ENCODE peak calls at places on chromosomes 6 and 20, in six cellular contexts. P is GM12878, D is IMR-90, G is A549, I is OCI-LY7, S is HCT116. N is an unnamed sample. For H3K4me1, the result is how much of the 10 kb centered on the place peaks cover.

GRCh38 chr6:83536034-83536646 is 23.8 kb downstream of the PRSS35 start:
- DNase-seq in I (peak), S (peak), G (peak), P (peak), D (peak), N (peak)

GRCh38 chr6:44667668-44668390 is 280.3 kb downstream of the CDC5L start:
- DNase-seq in G (peak), P (no peak), I (peak), D (no peak), S (peak), N (peak)

GRCh38 chr6:13044390-13044789 is 283.9 kb downstream of the TBC1D7 start:
- DNase-seq in D (no peak), P (no peak), G (peak), I (peak), S (peak), N (no peak)

GRCh38 chr6:583116-583515 is 73.8 kb downstream of the HUS1B start:
- DNase-seq in S (no peak), I (no peak), G (no peak), D (no peak), P (no peak), N (no peak)

GRCh38 chr6:167487706-167488664 is 163.1 kb downstream of the TTLL2 start:
- DNase-seq in G (no peak), I (no peak), S (no peak), D (no peak), P (no peak), N (no peak)

GRCh38 chr6:16585805-16586204 is 175.5 kb downstream of the ATXN1 start:
- DNase-seq in P (no peak), I (no peak), S (no peak), G (no peak), D (no peak), N (no peak)

GRCh38 chr6:9851541-9852380 is 563.1 kb downstream of the TFAP2A start:
- DNase-seq in D (peak), S (peak), I (no peak), G (peak), P (no peak), N (peak)

GRCh38 chr6:64049736-64050135 is 414.1 kb downstream of the PHF3 start:
- DNase-seq in S (no peak), I (no peak), P (no peak), D (no peak), G (no peak), N (no peak)

GRCh38 chr6:168877821-168878282 is 375.8 kb downstream of the THBS2 start:
- DNase-seq in G (peak), S (no peak), P (no peak), D (no peak), I (no peak), N (peak)

DNA sequence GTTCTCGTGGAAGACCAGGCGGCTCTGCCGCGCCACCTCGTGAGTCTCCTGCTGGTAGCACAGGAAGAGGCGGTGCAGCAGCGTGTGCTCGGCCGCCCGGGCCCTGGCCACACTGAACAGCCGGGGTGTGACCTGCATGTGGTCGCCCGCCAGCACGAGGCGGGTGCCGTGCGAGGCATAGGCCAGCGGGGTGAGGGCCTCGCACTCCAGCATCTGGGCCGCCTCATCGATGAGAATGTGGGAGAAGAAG is 7.0 kb downstream of the HELZ2 start:
- DNase-seq in G (no peak), P (no peak), D (no peak), I (peak), S (no peak), N (no peak)
- H3K4me2 ChIP-seq in G (no peak), P (peak), D (no peak), I (no peak), S (no peak), N (no peak)

DNA sequence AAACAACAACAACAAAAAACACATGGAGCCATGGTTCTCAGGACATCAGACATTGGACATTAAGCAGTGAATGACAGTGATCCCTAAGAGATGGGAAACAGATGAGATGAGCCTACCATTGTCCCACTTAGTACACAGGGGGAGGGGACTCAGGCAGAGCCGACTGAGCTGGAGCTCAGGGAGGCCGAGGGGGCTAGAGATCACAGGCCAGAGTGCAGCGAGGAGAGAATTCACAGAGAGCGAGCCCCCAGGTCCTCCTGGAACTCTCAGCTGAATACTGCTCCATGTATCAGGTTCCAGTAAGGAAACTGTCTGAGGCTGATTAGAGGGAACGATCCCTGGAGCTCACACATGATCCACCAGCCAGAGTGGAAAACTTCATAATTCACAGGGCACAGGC is 134.6 kb downstream of the GRM4 start:
- DNase-seq in D (no peak), I (no peak), S (no peak), G (no peak), P (no peak), N (no peak)
- H3K4me1 ChIP-seq in D (under half), I (under half), S (under half), G (under half), P (under half), N (under half)

GRCh38 chr20:35447082-35447789 is 8.2 kb upstream of the CEP250 start:
- DNase-seq in P (peak), S (peak), G (peak), I (peak), D (peak), N (peak)

GRCh38 chr20:35448788-35449373 is 6.5 kb upstream of the CEP250 start:
- DNase-seq in S (no peak), I (no peak), P (no peak), D (no peak), G (peak), N (no peak)

GRCh38 chr20:35443003-35443402 is 5.0 kb upstream of the GDF5 start:
- DNase-seq in I (no peak), S (no peak), P (no peak), D (peak), G (no peak), N (no peak)

GRCh38 chr20:35444226-35444625 is 6.2 kb upstream of the GDF5 start:
- DNase-seq in P (no peak), G (no peak), I (no peak), S (no peak), D (no peak), N (no peak)

DNA sequence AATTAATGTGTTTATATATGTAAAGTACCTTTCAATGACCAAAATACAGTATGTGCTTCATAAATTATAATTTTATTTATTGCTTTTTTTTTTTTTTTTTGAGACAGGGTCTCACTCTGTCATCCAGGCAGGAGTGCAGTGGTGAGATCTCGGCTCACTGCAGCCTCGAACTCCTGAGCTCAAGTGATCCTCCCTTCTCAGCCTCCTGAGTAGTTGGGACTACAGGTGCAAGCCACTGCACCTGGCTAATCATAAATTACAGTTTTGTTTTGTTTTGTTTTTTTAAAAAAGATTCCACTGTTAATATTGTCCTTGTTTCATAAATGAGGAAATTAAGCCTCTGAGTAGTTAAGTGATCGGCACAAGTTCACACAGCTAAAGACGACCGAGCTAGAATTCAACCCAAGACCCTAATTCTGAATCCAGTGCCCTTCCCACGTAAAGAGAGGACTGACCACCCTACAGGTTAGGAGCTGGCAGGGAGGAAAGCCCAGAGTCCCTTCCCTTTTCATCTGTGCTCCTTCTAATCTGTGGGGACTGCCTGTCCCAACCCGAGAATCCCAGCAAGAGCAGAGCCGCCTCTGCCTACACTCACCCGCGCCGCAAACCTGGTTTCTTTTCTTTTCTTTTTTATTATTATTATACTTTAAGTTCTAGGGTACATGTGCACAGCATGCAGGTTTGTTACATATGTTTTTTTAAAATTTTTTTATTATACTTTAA is 8.5 kb upstream of the GDF5 start:
- DNase-seq in I (no peak), P (no peak), G (no peak), D (no peak), S (no peak), N (no peak)
- H3K4me2 ChIP-seq in I (no peak), P (no peak), G (peak), D (no peak), S (peak), N (peak)

GRCh38 chr6:14470697-14471096 is 353.1 kb downstream of the CD83 start:
- DNase-seq in D (no peak), G (no peak), S (no peak), P (no peak), I (no peak), N (no peak)
- H3K4me1 ChIP-seq in D (under half), G (under half), S (under half), P (under half), I (under half), N (under half)

DNA sequence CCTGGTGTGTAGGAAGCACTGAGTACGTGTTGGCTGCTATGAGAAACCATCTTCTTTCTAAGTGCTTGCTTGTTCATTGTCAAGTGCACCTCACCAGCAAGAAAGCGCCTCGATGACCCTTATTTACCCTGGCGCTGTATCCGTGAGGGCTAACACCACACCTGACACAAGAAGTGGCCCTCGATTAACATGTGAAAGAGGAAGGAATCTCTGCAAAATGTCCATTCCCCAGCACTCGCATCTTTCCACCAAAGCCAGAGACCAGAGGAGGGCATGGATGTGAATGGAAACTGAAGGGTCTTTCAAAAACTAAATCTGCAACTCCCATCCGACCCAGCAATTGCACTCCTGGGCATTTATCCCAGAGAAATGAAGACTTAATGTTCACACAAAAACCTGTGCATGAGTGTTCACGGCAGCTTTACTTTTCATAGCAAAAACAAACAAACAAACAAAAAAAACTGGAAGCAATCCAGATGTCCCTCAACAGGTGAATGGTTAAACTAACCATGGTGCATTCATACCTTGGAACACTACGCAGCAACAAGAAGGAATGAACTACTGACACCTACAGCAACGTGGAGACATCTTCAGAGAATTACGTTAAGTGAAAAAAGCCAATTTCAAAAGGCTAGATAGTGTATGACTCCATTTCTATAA is 32.4 kb downstream of the PMEPA1 start:
- DNase-seq in S (no peak), G (no peak), P (no peak), D (no peak), I (no peak), N (no peak)
- H3K4me2 ChIP-seq in S (no peak), G (peak), P (no peak), D (no peak), I (peak), N (no peak)

DNA sequence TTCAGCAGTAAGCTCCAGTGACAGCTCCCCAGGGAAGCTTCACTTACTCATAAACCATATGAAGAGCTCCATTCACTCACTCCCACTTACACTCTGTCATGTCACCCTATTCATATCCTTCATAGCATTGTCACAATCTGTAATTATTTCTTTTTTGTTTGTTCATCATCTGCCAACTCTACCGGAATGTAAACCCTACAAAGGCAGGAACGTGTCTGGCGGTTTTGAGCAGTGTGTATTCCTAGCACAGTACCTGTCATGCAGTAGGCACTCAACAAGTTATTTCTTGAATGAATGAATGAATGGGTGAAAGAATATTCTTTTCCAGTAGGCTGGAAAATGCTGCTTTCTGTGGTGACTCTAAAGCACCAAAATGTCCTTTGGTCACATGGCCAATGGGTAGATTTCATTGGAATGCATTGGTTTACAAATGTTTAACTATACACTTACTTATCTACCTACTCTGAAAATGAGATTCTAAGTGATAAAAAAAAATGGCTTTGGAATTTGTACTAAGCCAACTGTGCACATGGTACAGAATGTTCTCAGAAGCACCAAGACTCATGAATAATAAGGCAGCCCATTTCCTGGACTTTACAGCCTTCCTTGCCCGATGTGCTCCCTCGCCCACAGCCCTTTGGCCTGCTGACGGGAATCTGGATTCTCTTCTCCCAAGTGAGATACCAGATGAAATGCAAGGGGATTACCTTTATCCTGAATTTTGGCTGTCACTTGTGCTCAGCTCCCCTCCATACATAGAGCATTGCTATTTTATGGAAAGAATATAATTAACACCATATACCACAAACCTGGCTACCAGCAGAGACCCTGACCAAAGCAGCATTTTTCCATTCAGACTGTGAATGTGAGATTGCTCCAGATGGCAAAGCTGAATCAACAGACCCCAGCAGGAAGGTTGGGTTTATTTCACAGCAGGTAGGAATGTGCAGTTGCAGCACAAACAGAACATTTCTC is 273.3 kb downstream of the ALDH8A1 start:
- DNase-seq in D (peak), S (no peak), I (no peak), G (no peak), P (no peak), N (peak)
- H3K4me1 ChIP-seq in D (under half), S (under half), I (under half), G (half or more), P (under half), N (under half)

GRCh38 chr20:17992224-17992637 is 23.4 kb downstream of the MGME1 start:
- DNase-seq in S (no peak), D (no peak), P (peak), G (no peak), I (no peak), N (no peak)
- H3K4me2 ChIP-seq in S (no peak), D (no peak), P (peak), G (no peak), I (no peak), N (no peak)

GRCh38 chr6:129748901-129749748 is 39.1 kb upstream of the ARHGAP18 start:
- DNase-seq in S (peak), P (no peak), I (no peak), G (no peak), D (peak), N (no peak)
- H3K4me1 ChIP-seq in S (half or more), P (under half), I (under half), G (under half), D (under half), N (under half)

N was measured in hepatocyte.